ENCODE peak calls at places on chromosomes 11 and 22, in six cellular contexts. P is lower leg skin, Q is lower lobe of right lung, E is choroid plexus epithelial cell, J is endothelial cell of umbilical vein, K is tibial artery. D is an unnamed sample.

GRCh38 chr22:39612811-39613548 is 42.4 kb downstream of the CACNA1I start:
- DNase-seq in J (no peak), Q (no peak), P (no peak), E (no peak), K (no peak), D (no peak)

GRCh38 chr11:130916238-130916855 is at the start of gene SNX19:
- DNase-seq in J (peak), P (peak), K (peak), E (peak), Q (peak), D (peak)

GRCh38 chr22:24053481-24054226 is 42.5 kb downstream of the CABIN1 start:
- DNase-seq in Q (no peak), J (no peak), P (no peak), K (no peak), E (peak), D (no peak)

GRCh38 chr11:106399075-106399500 is 321.6 kb downstream of the AASDHPPT start:
- DNase-seq in Q (no peak), P (peak), E (peak), J (no peak), K (peak), D (no peak)

GRCh38 chr11:11211888-11212287 is 141.2 kb downstream of the CSNK2A3 start:
- DNase-seq in Q (no peak), E (no peak), J (no peak), K (no peak), P (no peak), D (no peak)

GRCh38 chr11:130315354-130315970 is 745 bp upstream of the ZBTB44 start:
- DNase-seq in J (no peak), Q (peak), K (no peak), P (peak), E (peak), D (no peak)

GRCh38 chr11:99325807-99326206 is 305.1 kb downstream of the CNTN5 start:
- DNase-seq in Q (no peak), P (no peak), K (no peak), J (no peak), E (peak), D (no peak)

GRCh38 chr11:114154271-114155047 is 94.9 kb downstream of the ZBTB16 start:
- DNase-seq in Q (no peak), P (no peak), J (no peak), K (peak), E (peak), D (no peak)

GRCh38 chr11:128891912-128892398 is 799 bp downstream of the KCNJ5 start:
- DNase-seq in E (no peak), K (no peak), Q (no peak), P (no peak), J (no peak), D (no peak)

GRCh38 chr22:32375678-32376450 is 18.2 kb downstream of the RFPL3 start:
- DNase-seq in J (no peak), K (no peak), E (no peak), Q (no peak), P (no peak), D (no peak)

GRCh38 chr22:32376681-32377080 is 19.0 kb downstream of the RFPL3 start:
- DNase-seq in E (no peak), P (no peak), K (no peak), Q (no peak), J (no peak), D (no peak)

GRCh38 chr22:32380991-32381390 is 23.3 kb downstream of the RFPL3 start:
- DNase-seq in J (peak), K (no peak), Q (no peak), P (no peak), E (no peak), D (no peak)

GRCh38 chr22:32378703-32379272 is 21.1 kb downstream of the RFPL3 start:
- DNase-seq in J (peak), Q (no peak), K (no peak), E (peak), P (no peak), D (no peak)
- TF ChIP-seq CTCF in J (peak), Q (peak), K (no peak), E (peak), P (no peak), D (peak)

DNA sequence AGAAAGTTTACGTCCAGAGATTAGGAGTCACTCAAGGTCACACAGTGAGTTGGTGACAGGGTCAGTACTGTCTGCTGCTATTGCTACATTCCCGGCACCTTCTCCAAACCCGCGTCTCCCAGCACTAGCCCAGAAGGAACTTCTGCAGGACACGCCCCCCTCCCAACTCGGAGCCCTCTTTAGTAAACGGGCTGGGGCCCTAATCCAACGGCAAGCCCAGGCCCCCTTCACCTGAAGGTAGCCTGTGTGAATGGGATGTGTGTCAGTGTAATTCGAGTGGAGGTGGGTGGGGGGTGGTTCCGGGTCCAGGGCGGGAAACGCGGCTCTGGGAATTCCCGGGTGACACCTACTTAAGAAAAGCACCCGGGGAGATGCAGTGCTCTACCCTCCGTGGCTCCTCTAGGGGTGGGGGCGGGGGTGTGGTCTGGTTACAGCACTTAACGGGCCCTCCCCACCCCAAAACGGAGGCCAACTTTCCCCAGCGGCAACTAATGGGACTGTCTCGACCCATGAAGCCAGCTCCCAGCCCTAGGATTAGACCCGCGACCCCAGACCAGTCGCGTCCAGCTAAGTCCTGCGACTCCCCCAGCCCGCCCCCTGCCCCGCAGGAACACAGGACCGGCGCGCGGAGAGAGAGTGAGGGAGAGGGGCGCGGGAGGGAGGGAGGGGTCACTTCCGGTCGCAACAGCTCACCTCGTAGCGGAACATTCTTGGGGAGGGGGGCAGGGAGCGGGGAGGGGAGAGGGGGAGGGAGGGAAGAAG is 468 bp downstream of the PATL1 start:
- DNase-seq in Q (peak), K (peak), P (peak), J (peak), E (peak), D (no peak)
- TF ChIP-seq CTCF in Q (no peak), K (peak), P (no peak), J (peak), E (peak), D (peak)

GRCh38 chr22:37562049-37562784 is 1.9 kb downstream of the CDC42EP1 start:
- DNase-seq in K (no peak), E (no peak), P (no peak), J (no peak), Q (no peak), D (no peak)
- TF ChIP-seq CTCF in K (no peak), E (no peak), P (no peak), J (no peak), Q (no peak), D (no peak)

GRCh38 chr11:27694992-27695391 is 5.3 kb downstream of the BDNF start:
- DNase-seq in E (peak), Q (no peak), P (no peak), J (peak), K (no peak), D (no peak)
- TF ChIP-seq CTCF in E (peak), Q (no peak), P (no peak), J (peak), K (no peak), D (peak)

GRCh38 chr22:48563118-48563965 is 1264.3 kb downstream of the BRD1 start:
- DNase-seq in K (no peak), J (no peak), P (no peak), Q (peak), E (no peak), D (no peak)
- TF ChIP-seq CTCF in K (no peak), J (no peak), P (no peak), Q (no peak), E (no peak), D (no peak)

DNA sequence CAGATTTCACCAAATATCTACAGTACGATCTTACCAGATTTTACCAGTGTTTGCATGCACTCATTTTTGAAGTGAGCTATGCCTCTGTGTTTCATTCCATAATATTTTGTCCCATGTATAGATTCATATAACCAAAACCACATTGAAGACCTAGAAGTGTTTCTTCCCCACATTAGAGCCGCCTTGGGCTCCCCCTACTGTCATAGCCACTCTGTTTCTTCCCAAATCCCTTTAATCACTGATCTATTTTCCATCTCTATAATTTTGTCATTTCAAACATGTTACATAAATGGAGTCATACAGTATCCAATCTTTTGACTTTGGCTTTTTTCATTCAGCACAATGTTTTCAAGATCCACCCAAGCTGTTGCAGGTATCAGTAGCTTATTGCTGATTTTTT is 12.7 kb downstream of the MRGPRX3 start:
- DNase-seq in J (no peak), E (peak), K (no peak), Q (no peak), P (no peak), D (no peak)
- TF ChIP-seq CTCF in J (no peak), E (peak), K (no peak), Q (no peak), P (no peak), D (peak)

GRCh38 chr11:26994579-26995210 is 783 bp downstream of the FIBIN start:
- DNase-seq in Q (peak), E (no peak), J (no peak), P (peak), K (no peak), D (no peak)
- TF ChIP-seq CTCF in Q (no peak), E (no peak), J (no peak), P (no peak), K (no peak), D (no peak)

GRCh38 chr11:61119055-61119454 is 16.8 kb downstream of the CD5 start:
- DNase-seq in K (no peak), J (no peak), Q (no peak), E (no peak), P (no peak), D (no peak)
- TF ChIP-seq CTCF in K (no peak), J (no peak), Q (no peak), E (no peak), P (no peak), D (no peak)

GRCh38 chr11:17498475-17498874 is 21.8 kb upstream of the ABCC8 start:
- DNase-seq in P (no peak), Q (no peak), J (no peak), K (no peak), E (peak), D (no peak)
- TF ChIP-seq CTCF in P (no peak), Q (no peak), J (no peak), K (no peak), E (peak), D (peak)

GRCh38 chr11:26584818-26585217 is 12.8 kb upstream of the MUC15 start:
- DNase-seq in K (no peak), P (no peak), Q (no peak), E (no peak), J (no peak), D (no peak)
- TF ChIP-seq CTCF in K (no peak), P (no peak), Q (no peak), E (no peak), J (no peak), D (no peak)